ENCODE peak calls at places on chromosomes 16 and 17, in nine cellular contexts. One of them, this sample, is unnamed.

GRCh38 chr17:77184474-77184873 is 43.7 kb downstream of the SEC14L1 start:
- DNase-seq in ovary: no peak
- DNase-seq in IMR-90: no peak
- DNase-seq in NB4: no peak
- DNase-seq in neural progenitor cell: no peak
- DNase-seq in fibroblast of mammary gland: peak
- DNase-seq in SW 1271: no peak
- DNase-seq in heart right ventricle: no peak
- DNase-seq in mucosa of descending colon: no peak
- DNase-seq in this sample: peak

GRCh38 chr16:85195884-85196816 is 83.9 kb upstream of the CIBAR2 start:
- DNase-seq in ovary: peak
- DNase-seq in IMR-90: no peak
- DNase-seq in NB4: no peak
- DNase-seq in neural progenitor cell: no peak
- DNase-seq in fibroblast of mammary gland: no peak
- DNase-seq in SW 1271: no peak
- DNase-seq in heart right ventricle: no peak
- DNase-seq in mucosa of descending colon: peak
- DNase-seq in this sample: no peak

GRCh38 chr17:75876190-75876937 is 2.0 kb downstream of the TRIM47 start:
- DNase-seq in ovary: no peak
- DNase-seq in IMR-90: no peak
- DNase-seq in NB4: no peak
- DNase-seq in neural progenitor cell: peak
- DNase-seq in fibroblast of mammary gland: no peak
- DNase-seq in SW 1271: peak
- DNase-seq in heart right ventricle: no peak
- DNase-seq in mucosa of descending colon: peak
- DNase-seq in this sample: no peak

GRCh38 chr17:64216385-64217248 is 46.4 kb downstream of the TEX2 start:
- DNase-seq in ovary: peak
- DNase-seq in IMR-90: peak
- DNase-seq in NB4: no peak
- DNase-seq in neural progenitor cell: peak
- DNase-seq in fibroblast of mammary gland: peak
- DNase-seq in SW 1271: no peak
- DNase-seq in heart right ventricle: peak
- DNase-seq in mucosa of descending colon: peak
- DNase-seq in this sample: peak

GRCh38 chr17:75301031-75301430 is 11.8 kb upstream of the SLC25A19 start:
- DNase-seq in ovary: no peak
- DNase-seq in IMR-90: no peak
- DNase-seq in NB4: no peak
- DNase-seq in neural progenitor cell: no peak
- DNase-seq in fibroblast of mammary gland: no peak
- DNase-seq in SW 1271: no peak
- DNase-seq in heart right ventricle: no peak
- DNase-seq in mucosa of descending colon: no peak
- DNase-seq in this sample: no peak

GRCh38 chr16:66408181-66409048 is 18.7 kb upstream of the BEAN1 start:
- DNase-seq in ovary: no peak
- DNase-seq in IMR-90: peak
- DNase-seq in NB4: peak
- DNase-seq in neural progenitor cell: no peak
- DNase-seq in fibroblast of mammary gland: peak
- DNase-seq in SW 1271: peak
- DNase-seq in heart right ventricle: peak
- DNase-seq in mucosa of descending colon: peak
- DNase-seq in this sample: peak

GRCh38 chr16:89106533-89107208 is 13.0 kb downstream of the ACSF3 start:
- DNase-seq in ovary: no peak
- DNase-seq in IMR-90: no peak
- DNase-seq in NB4: no peak
- DNase-seq in neural progenitor cell: no peak
- DNase-seq in fibroblast of mammary gland: no peak
- DNase-seq in SW 1271: no peak
- DNase-seq in heart right ventricle: no peak
- DNase-seq in mucosa of descending colon: no peak
- DNase-seq in this sample: no peak

GRCh38 chr17:29615048-29615385 is 7.7 kb downstream of the CORO6 start:
- DNase-seq in ovary: no peak
- DNase-seq in IMR-90: no peak
- DNase-seq in NB4: peak
- DNase-seq in neural progenitor cell: peak
- DNase-seq in fibroblast of mammary gland: peak
- DNase-seq in SW 1271: no peak
- DNase-seq in heart right ventricle: no peak
- DNase-seq in mucosa of descending colon: peak
- DNase-seq in this sample: peak

GRCh38 chr16:879461-879861 is 78.9 kb upstream of the GNG13 start:
- DNase-seq in ovary: no peak
- DNase-seq in IMR-90: no peak
- DNase-seq in NB4: no peak
- DNase-seq in neural progenitor cell: no peak
- DNase-seq in fibroblast of mammary gland: no peak
- DNase-seq in SW 1271: no peak
- DNase-seq in heart right ventricle: no peak
- DNase-seq in mucosa of descending colon: no peak
- DNase-seq in this sample: no peak

GRCh38 chr16:67120025-67120424 is 10.3 kb downstream of the PHAF1 start:
- DNase-seq in ovary: no peak
- DNase-seq in IMR-90: peak
- DNase-seq in NB4: no peak
- DNase-seq in neural progenitor cell: no peak
- DNase-seq in fibroblast of mammary gland: no peak
- DNase-seq in SW 1271: no peak
- DNase-seq in heart right ventricle: no peak
- DNase-seq in mucosa of descending colon: no peak
- DNase-seq in this sample: no peak

GRCh38 chr17:36532435-36532975 is 2.2 kb downstream of the MYO19 start:
- DNase-seq in ovary: no peak
- DNase-seq in IMR-90: no peak
- DNase-seq in NB4: no peak
- DNase-seq in neural progenitor cell: no peak
- DNase-seq in fibroblast of mammary gland: no peak
- DNase-seq in SW 1271: no peak
- DNase-seq in heart right ventricle: no peak
- DNase-seq in mucosa of descending colon: no peak
- DNase-seq in this sample: no peak

This sample was measured in choroid plexus epithelial cell.